ENCODE peak calls at places on chromosomes 7 and 10, in four cellular contexts. Y, I, Z and M are unnamed samples.

GRCh38 chr7:79282882-79283602 is 170.4 kb downstream of the MAGI2 start:
- DNase-seq in Y (no peak), I (no peak), Z (no peak), M (no peak)

GRCh38 chr7:127822822-127823508 is 171.0 kb downstream of the SND1 start:
- DNase-seq in Y (no peak), I (no peak), Z (no peak), M (peak)

GRCh38 chr7:68783671-68784070 is 814.6 kb upstream of the AUTS2 start:
- DNase-seq in Y (no peak), I (no peak), Z (no peak), M (no peak)

GRCh38 chr10:6033954-6034353 is 28.2 kb downstream of the IL2RA start:
- DNase-seq in Y (no peak), I (no peak), Z (peak), M (no peak)

GRCh38 chr10:1395025-1395981 is 339.1 kb downstream of the WDR37 start:
- DNase-seq in Y (peak), I (no peak), Z (no peak), M (no peak)

GRCh38 chr10:23496727-23497126 is 57.9 kb downstream of the OTUD1 start:
- DNase-seq in Y (no peak), I (no peak), Z (no peak), M (no peak)

GRCh38 chr7:2005746-2006145 is 227.0 kb downstream of the MAD1L1 start:
- DNase-seq in Y (peak), I (no peak), Z (peak), M (peak)

GRCh38 chr10:88289342-88289741 is 293.8 kb downstream of the RNLS start:
- DNase-seq in Y (no peak), I (no peak), Z (no peak), M (no peak)

GRCh38 chr10:10605551-10606081 is 412.1 kb upstream of the CELF2 start:
- DNase-seq in Y (peak), I (no peak), Z (peak), M (no peak)

GRCh38 chr10:74394416-74394969 is 243.5 kb downstream of the ADK start:
- DNase-seq in Y (no peak), I (no peak), Z (no peak), M (no peak)

GRCh38 chr10:63409465-63410027 is 56.2 kb downstream of the JMJD1C start:
- DNase-seq in Y (no peak), I (no peak), Z (no peak), M (no peak)

GRCh38 chr7:52689912-52690311 is 345.5 kb upstream of the POM121L12 start:
- DNase-seq in Y (no peak), I (no peak), Z (no peak), M (no peak)

GRCh38 chr10:69856601-69857166 is 55.0 kb downstream of the COL13A1 start:
- DNase-seq in Y (no peak), I (no peak), Z (no peak), M (no peak)

GRCh38 chr10:44234471-44234850 is 150.4 kb downstream of the CXCL12 start:
- DNase-seq in Y (no peak), I (no peak), Z (no peak), M (no peak)

GRCh38 chr7:156105337-156106106 is 293.3 kb upstream of the SHH start:
- DNase-seq in Y (no peak), I (no peak), Z (no peak), M (no peak)

GRCh38 chr10:42866115-42866995 is 83.8 kb downstream of the BMS1 start:
- DNase-seq in Y (peak), I (peak), Z (peak), M (peak)

GRCh38 chr10:659710-660141 is 29.7 kb downstream of the DIP2C start:
- DNase-seq in Y (no peak), I (no peak), Z (peak), M (no peak)

GRCh38 chr10:23408330-23408976 is 30.4 kb upstream of the OTUD1 start:
- DNase-seq in Y (no peak), I (no peak), Z (no peak), M (no peak)

GRCh38 chr7:99079104-99079503 is 64.8 kb downstream of the SMURF1 start:
- DNase-seq in Y (no peak), I (no peak), Z (no peak), M (peak)

GRCh38 chr7:26937956-26938623 is 73.7 kb upstream of the SKAP2 start:
- DNase-seq in Y (no peak), I (no peak), Z (no peak), M (no peak)

GRCh38 chr7:93728292-93728691 is 153.8 kb upstream of the CALCR start:
- DNase-seq in Y (no peak), I (no peak), Z (no peak), M (no peak)

GRCh38 chr7:106294334-106294733 is 9.6 kb upstream of the NAMPT start:
- DNase-seq in Y (no peak), I (no peak), Z (no peak), M (no peak)
- TF ChIP-seq CTCF in Y (no peak), I (no peak), Z (no peak), M (peak)

DNA sequence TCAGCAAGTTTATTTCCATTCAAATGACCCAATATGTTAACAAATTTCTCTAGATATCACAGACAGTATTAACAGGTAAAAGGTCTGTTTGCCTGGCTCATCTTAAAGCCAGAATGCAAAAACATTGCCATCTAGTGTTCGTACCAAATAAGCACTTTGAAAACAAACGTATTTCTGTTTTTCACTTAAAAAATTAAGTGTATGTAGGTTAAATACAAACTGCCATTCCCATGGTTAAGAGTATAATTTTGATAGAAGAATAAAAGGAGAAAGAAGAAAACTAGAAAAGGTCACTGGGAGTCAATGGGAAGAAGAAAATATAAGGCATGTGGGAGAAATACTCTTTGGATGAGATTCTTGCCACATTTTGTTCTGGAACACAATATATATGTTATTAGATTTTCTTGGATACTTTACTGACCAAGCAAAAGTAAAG is 51.0 kb downstream of the ORC5 start:
- DNase-seq in Y (no peak), I (no peak), Z (no peak), M (no peak)
- TF ChIP-seq CTCF in Y (peak), I (peak), Z (peak), M (peak)

GRCh38 chr7:87056346-87056745 is 3.1 kb downstream of the ELAPOR2 start:
- DNase-seq in Y (no peak), I (no peak), Z (no peak), M (no peak)

GRCh38 chr7:87058739-87059524 is 522 bp downstream of the ELAPOR2 start:
- DNase-seq in Y (no peak), I (no peak), Z (peak), M (peak)

GRCh38 chr7:87057210-87057609 is 2.2 kb downstream of the ELAPOR2 start:
- DNase-seq in Y (no peak), I (no peak), Z (no peak), M (no peak)

GRCh38 chr7:87060288-87060537 is 759 bp upstream of the ELAPOR2 start:
- DNase-seq in Y (no peak), I (no peak), Z (no peak), M (no peak)

GRCh38 chr7:87059525-87060287 is at the start of gene ELAPOR2:
- DNase-seq in Y (peak), I (peak), Z (peak), M (peak)
- TF ChIP-seq CTCF in Y (peak), I (peak), Z (peak), M (peak)

DNA sequence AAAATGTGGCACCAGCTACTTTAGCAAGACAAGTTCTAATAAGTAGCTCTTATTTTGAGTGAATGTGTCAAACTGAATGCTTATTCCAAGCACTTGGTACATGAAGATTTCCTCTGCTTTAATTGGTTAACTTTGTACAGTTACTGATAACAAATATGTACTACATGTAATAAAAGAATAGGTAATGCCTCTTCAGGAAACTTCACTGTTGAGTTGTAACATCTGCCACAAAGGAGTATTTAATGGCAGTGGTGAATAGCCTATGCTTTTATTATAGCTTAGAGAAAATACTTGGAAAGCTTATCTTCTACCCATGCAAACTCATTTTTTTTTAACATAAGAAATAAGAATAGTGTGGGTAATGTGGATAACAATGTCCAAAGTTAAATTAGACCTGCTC is 82.6 kb downstream of the CYP51A1 start:
- DNase-seq in Y (no peak), I (no peak), Z (no peak), M (no peak)
- TF ChIP-seq CTCF in Y (no peak), I (no peak), Z (no peak), M (no peak)

DNA sequence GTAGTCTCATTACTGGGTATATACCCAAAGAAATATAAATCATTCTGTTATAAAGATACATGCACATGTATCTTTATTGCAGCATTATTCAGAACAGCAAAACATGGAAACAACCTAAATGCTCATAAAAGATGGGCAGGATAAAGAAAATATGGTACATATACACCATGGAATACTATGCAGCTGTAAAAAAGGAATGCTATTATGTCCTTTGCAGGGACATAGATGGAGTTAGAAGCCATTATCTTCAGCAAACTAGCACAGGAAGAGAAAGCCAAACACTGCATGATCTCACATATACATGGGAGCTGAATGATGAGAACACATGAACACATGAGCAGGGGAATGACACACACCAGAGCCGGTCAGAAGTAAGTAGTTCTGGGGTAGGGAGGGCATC is 297.4 kb upstream of the GLI3 start:
- DNase-seq in Y (no peak), I (no peak), Z (no peak), M (no peak)
- TF ChIP-seq CTCF in Y (no peak), I (no peak), Z (no peak), M (no peak)